ENCODE peak calls at places on chromosomes 12 and 14, in ten cellular contexts. N is uterus; M is activated naive CD8-positive, alpha-beta T cell treated with anti-CD3 and anti-CD28 coated beads, Interleukin-2, amount 50 U/mL, for 24 hours; V is fibroblast of the conjunctiva; H is activated T-helper 1 cell treated with Interleukin-2 at 50 U/mL for 16 hours; W is activated CD4-positive, alpha-beta memory T cell treated with anti-CD3 and anti-CD28 coated beads, Interleukin-2, amount 10 ng/mL, durations not matched to agents 7 days and 5 days; O is pons; P is HT-29; T is posterior cingulate gyrus; F is CD4-positive, alpha-beta memory T cell. Z is an unnamed sample.

GRCh38 chr14:94174622-94175402 is 690 bp downstream of the PPP4R4 start:
- DNase-seq in N (peak; percentile 28), M (no peak), V (no peak), H (no peak), W (peak; percentile 28), O (no peak), P (no peak), T (peak; percentile 16), F (no peak), Z (no peak)

GRCh38 chr14:75981426-75981825 is 369 bp downstream of the TGFB3 start:
- DNase-seq in N (peak; percentile 36), M (peak; percentile 42), V (no peak), H (no peak), W (peak; percentile 42), O (peak; percentile 62), P (peak; percentile 11), T (peak; percentile 13), F (no peak), Z (peak; percentile 58)

GRCh38 chr12:45299132-45299692 is 83.3 kb downstream of the ANO6 start:
- DNase-seq in N (no peak), M (no peak), V (peak; percentile 46), H (no peak), W (no peak), O (no peak), P (peak; percentile 39), T (no peak), F (no peak), Z (no peak)

GRCh38 chr14:23669441-23669840 is 33.3 kb downstream of the DHRS2 start:
- DNase-seq in N (no peak), M (no peak), V (no peak), H (no peak), W (no peak), O (no peak), P (no peak), T (no peak), F (no peak), Z (no peak)

GRCh38 chr12:3231399-3231876 is 154.3 kb downstream of the TSPAN9 start:
- DNase-seq in N (no peak), M (no peak), V (no peak), H (no peak), W (no peak), O (no peak), P (no peak), T (no peak), F (no peak), Z (no peak)

GRCh38 chr14:75561013-75561432 is 17.4 kb upstream of the FLVCR2 start:
- DNase-seq in N (peak; percentile 55), M (peak; percentile 66), V (peak; percentile 43), H (peak; percentile 25), W (peak; percentile 52), O (peak; percentile 45), P (peak; percentile 86), T (peak; percentile 62), F (peak; percentile 38), Z (peak; percentile 64)

GRCh38 chr12:96258451-96258933 is 64.3 kb downstream of the ELK3 start:
- DNase-seq in N (peak; percentile 64), M (peak; percentile 22), V (peak; percentile 74), H (no peak), W (peak; percentile 32), O (peak; percentile 47), P (no peak), T (no peak), F (no peak), Z (peak; percentile 52)

GRCh38 chr12:49277466-49277865 is 12.6 kb downstream of the TUBA1C start:
- DNase-seq in N (no peak), M (no peak), V (no peak), H (no peak), W (no peak), O (no peak), P (no peak), T (no peak), F (no peak), Z (no peak)

GRCh38 chr12:48901278-48901677 is 24.0 kb downstream of the FKBP11 start:
- DNase-seq in N (no peak), M (no peak), V (no peak), H (no peak), W (no peak), O (no peak), P (no peak), T (no peak), F (no peak), Z (no peak)

GRCh38 chr14:74572829-74573360 is 39.1 kb downstream of the LTBP2 start:
- DNase-seq in N (no peak), M (no peak), V (no peak), H (no peak), W (no peak), O (no peak), P (no peak), T (peak; percentile 30), F (no peak), Z (no peak)

GRCh38 chr14:32813401-32813800 is 125.3 kb upstream of the NPAS3 start:
- DNase-seq in N (no peak), M (no peak), V (no peak), H (no peak), W (no peak), O (no peak), P (no peak), T (no peak), F (no peak), Z (no peak)

GRCh38 chr14:75459099-75459741 is 31.4 kb downstream of the JDP2 start:
- DNase-seq in N (no peak), M (no peak), V (no peak), H (no peak), W (peak; percentile 45), O (no peak), P (peak; percentile 36), T (no peak), F (no peak), Z (no peak)

GRCh38 chr14:82070753-82071152 is 537.1 kb upstream of the SEL1L start:
- DNase-seq in N (no peak), M (no peak), V (no peak), H (no peak), W (no peak), O (no peak), P (no peak), T (no peak), F (no peak), Z (no peak)

GRCh38 chr14:39558525-39558924 is 126.3 kb upstream of the FBXO33 start:
- DNase-seq in N (no peak), M (no peak), V (no peak), H (no peak), W (no peak), O (no peak), P (no peak), T (no peak), F (no peak), Z (no peak)

GRCh38 chr12:116318738-116319050 is 41.2 kb upstream of the MED13L start:
- DNase-seq in N (peak; percentile 40), M (no peak), V (peak; percentile 35), H (no peak), W (no peak), O (no peak), P (no peak), T (no peak), F (no peak), Z (no peak)

GRCh38 chr12:56723889-56724659 is 1.0 kb downstream of the NACA start:
- DNase-seq in N (peak; percentile 63), M (no peak), V (peak; percentile 83), H (no peak), W (no peak), O (peak; percentile 75), P (peak; percentile 44), T (no peak), F (no peak), Z (no peak)

GRCh38 chr12:122130150-122130549 is 43.9 kb downstream of the IL31 start:
- DNase-seq in N (no peak), M (no peak), V (no peak), H (no peak), W (no peak), O (no peak), P (no peak), T (no peak), F (no peak), Z (peak; percentile 50)

GRCh38 chr12:128323526-128323925 is 56.6 kb downstream of the TMEM132C start:
- DNase-seq in N (no peak), M (no peak), V (no peak), H (no peak), W (no peak), O (no peak), P (no peak), T (no peak), F (no peak), Z (no peak)

GRCh38 chr12:42027537-42027936 is 117.1 kb downstream of the GXYLT1 start:
- DNase-seq in N (no peak), M (no peak), V (no peak), H (no peak), W (no peak), O (no peak), P (no peak), T (no peak), F (no peak), Z (no peak)

GRCh38 chr12:113601656-113602263 is 130.1 kb upstream of the LHX5 start:
- DNase-seq in N (no peak), M (no peak), V (no peak), H (no peak), W (no peak), O (no peak), P (peak; percentile 6), T (no peak), F (no peak), Z (no peak)

GRCh38 chr12:82174383-82174782 is 183.8 kb downstream of the CCDC59 start:
- DNase-seq in N (no peak), M (no peak), V (no peak), H (no peak), W (no peak), O (no peak), P (no peak), T (no peak), F (no peak), Z (no peak)

GRCh38 chr12:93234641-93235040 is 143.1 kb upstream of the NUDT4 start:
- DNase-seq in N (no peak), M (no peak), V (no peak), H (no peak), W (no peak), O (no peak), P (peak; percentile 43), T (no peak), F (no peak), Z (no peak)

GRCh38 chr12:39574378-39574777 is 45.2 kb downstream of the ABCD2 start:
- DNase-seq in N (no peak), M (no peak), V (no peak), H (no peak), W (no peak), O (no peak), P (no peak), T (no peak), F (no peak), Z (no peak)

GRCh38 chr14:101559624-101560533 is 1.4 kb upstream of the DIO3 start:
- DNase-seq in N (peak; percentile 70), M (peak; percentile 14), V (no peak), H (no peak), W (no peak), O (no peak), P (peak; percentile 24), T (no peak), F (no peak), Z (no peak)

GRCh38 chr12:108729612-108730336 is 1.5 kb downstream of the CORO1C start:
- DNase-seq in N (no peak), M (no peak), V (no peak), H (no peak), W (no peak), O (peak; percentile 87), P (peak; percentile 62), T (no peak), F (no peak), Z (no peak)

GRCh38 chr14:100622234-100622633 is 35.0 kb upstream of the BEGAIN start:
- DNase-seq in N (peak; percentile 8), M (no peak), V (no peak), H (no peak), W (no peak), O (no peak), P (no peak), T (no peak), F (no peak), Z (no peak)

GRCh38 chr14:55454264-55455151 is 14.1 kb upstream of the TBPL2 start:
- DNase-seq in N (peak; percentile 40), M (no peak), V (peak; percentile 44), H (no peak), W (no peak), O (peak; percentile 67), P (peak; percentile 50), T (no peak), F (no peak), Z (no peak)

GRCh38 chr14:104341532-104342434 is 203.4 kb downstream of the KIF26A start:
- DNase-seq in N (no peak), M (peak; percentile 22), V (peak; percentile 22), H (no peak), W (peak; percentile 46), O (no peak), P (peak; percentile 83), T (no peak), F (no peak), Z (no peak)